ENCODE peak calls at places on chromosomes 2 and 18, in six cellular contexts. One of them, this sample, is unnamed.

GRCh38 chr2:229376866-229377265 is 105.8 kb upstream of the PID1 start:
- DNase-seq in GM23338: no peak
- DNase-seq in adrenal gland: no peak
- DNase-seq in PC-3: peak; percentile 65
- DNase-seq in nephron progenitor cell: no peak
- DNase-seq in AG09309: no peak
- DNase-seq in this sample: peak; percentile 72

GRCh38 chr2:162114291-162114690 is 37.8 kb downstream of the GCG start:
- DNase-seq in AG09309: no peak
- DNase-seq in PC-3: peak; percentile 19
- DNase-seq in nephron progenitor cell: no peak
- DNase-seq in adrenal gland: no peak
- DNase-seq in GM23338: no peak
- DNase-seq in this sample: no peak

GRCh38 chr2:19299032-19299431 is 59.4 kb downstream of the OSR1 start:
- DNase-seq in PC-3: no peak
- DNase-seq in adrenal gland: no peak
- DNase-seq in nephron progenitor cell: no peak
- DNase-seq in AG09309: no peak
- DNase-seq in GM23338: no peak
- DNase-seq in this sample: no peak

GRCh38 chr2:42813773-42814172 is 21.4 kb upstream of the HAAO start:
- DNase-seq in PC-3: no peak
- DNase-seq in adrenal gland: no peak
- DNase-seq in nephron progenitor cell: no peak
- DNase-seq in AG09309: no peak
- DNase-seq in GM23338: no peak
- DNase-seq in this sample: no peak

GRCh38 chr2:180006236-180006635 is 861 bp downstream of the CWC22 start:
- DNase-seq in nephron progenitor cell: no peak
- DNase-seq in adrenal gland: no peak
- DNase-seq in AG09309: no peak
- DNase-seq in PC-3: no peak
- DNase-seq in GM23338: no peak
- DNase-seq in this sample: no peak

GRCh38 chr18:46677609-46678470 is 20.8 kb upstream of the LOXHD1 start:
- DNase-seq in AG09309: no peak
- DNase-seq in GM23338: peak; percentile 16
- DNase-seq in PC-3: peak; percentile 1
- DNase-seq in adrenal gland: peak; percentile 37
- DNase-seq in nephron progenitor cell: no peak
- DNase-seq in this sample: no peak

GRCh38 chr2:189421644-189422043 is 19.6 kb upstream of the WDR75 start:
- DNase-seq in adrenal gland: no peak
- DNase-seq in PC-3: peak; percentile 53
- DNase-seq in nephron progenitor cell: no peak
- DNase-seq in AG09309: no peak
- DNase-seq in GM23338: no peak
- DNase-seq in this sample: no peak

GRCh38 chr2:207502199-207502598 is 27.6 kb upstream of the CREB1 start:
- DNase-seq in AG09309: no peak
- DNase-seq in GM23338: no peak
- DNase-seq in adrenal gland: no peak
- DNase-seq in nephron progenitor cell: no peak
- DNase-seq in PC-3: no peak
- DNase-seq in this sample: no peak

GRCh38 chr18:67318651-67319050 is 197.9 kb downstream of the DSEL start:
- DNase-seq in AG09309: peak; percentile 10
- DNase-seq in adrenal gland: no peak
- DNase-seq in nephron progenitor cell: no peak
- DNase-seq in GM23338: no peak
- DNase-seq in PC-3: peak; percentile 10
- DNase-seq in this sample: no peak

GRCh38 chr2:178412047-178412446 is 38.9 kb downstream of the PRKRA start:
- DNase-seq in GM23338: no peak
- DNase-seq in PC-3: peak; percentile 18
- DNase-seq in nephron progenitor cell: no peak
- DNase-seq in adrenal gland: no peak
- DNase-seq in AG09309: no peak
- DNase-seq in this sample: no peak

GRCh38 chr2:67626656-67627055 is 229.5 kb downstream of the ETAA1 start:
- DNase-seq in AG09309: no peak
- DNase-seq in adrenal gland: no peak
- DNase-seq in nephron progenitor cell: no peak
- DNase-seq in PC-3: no peak
- DNase-seq in GM23338: no peak
- DNase-seq in this sample: peak; percentile 32

GRCh38 chr18:69958422-69958821 is 10.7 kb upstream of the CD226 start:
- DNase-seq in PC-3: no peak
- DNase-seq in nephron progenitor cell: no peak
- DNase-seq in AG09309: no peak
- DNase-seq in GM23338: no peak
- DNase-seq in adrenal gland: no peak
- DNase-seq in this sample: no peak

GRCh38 chr2:37110306-37111212 is 26.2 kb downstream of the GPATCH11 start:
- DNase-seq in PC-3: no peak
- DNase-seq in nephron progenitor cell: no peak
- DNase-seq in GM23338: no peak
- DNase-seq in adrenal gland: no peak
- DNase-seq in AG09309: no peak
- DNase-seq in this sample: peak; percentile 94

GRCh38 chr2:218884519-218884918 is 3.9 kb downstream of the WNT10A start:
- DNase-seq in GM23338: no peak
- DNase-seq in AG09309: no peak
- DNase-seq in PC-3: no peak
- DNase-seq in adrenal gland: no peak
- DNase-seq in nephron progenitor cell: no peak
- DNase-seq in this sample: no peak

GRCh38 chr2:41954304-41955291 is 93.2 kb upstream of the PKDCC start:
- DNase-seq in GM23338: no peak
- DNase-seq in adrenal gland: no peak
- DNase-seq in PC-3: no peak
- DNase-seq in AG09309: no peak
- DNase-seq in nephron progenitor cell: no peak
- DNase-seq in this sample: no peak

GRCh38 chr18:13369756-13370510 is 151.4 kb downstream of the LDLRAD4 start:
- DNase-seq in nephron progenitor cell: no peak
- DNase-seq in adrenal gland: no peak
- DNase-seq in AG09309: no peak
- DNase-seq in GM23338: no peak
- DNase-seq in PC-3: no peak
- DNase-seq in this sample: no peak

GRCh38 chr2:139059617-139060016 is 279.4 kb upstream of the NXPH2 start:
- DNase-seq in AG09309: no peak
- DNase-seq in GM23338: no peak
- DNase-seq in adrenal gland: no peak
- DNase-seq in PC-3: peak; percentile 78
- DNase-seq in nephron progenitor cell: no peak
- DNase-seq in this sample: no peak

GRCh38 chr2:42339191-42339912 is 21.7 kb downstream of the COX7A2L start:
- DNase-seq in nephron progenitor cell: no peak
- DNase-seq in GM23338: peak; percentile 73
- DNase-seq in PC-3: no peak
- DNase-seq in AG09309: no peak
- DNase-seq in adrenal gland: peak; percentile 33
- DNase-seq in this sample: no peak

GRCh38 chr2:42252464-42252863 is 83.3 kb downstream of the EML4 start:
- DNase-seq in nephron progenitor cell: no peak
- DNase-seq in PC-3: no peak
- DNase-seq in GM23338: no peak
- DNase-seq in AG09309: no peak
- DNase-seq in adrenal gland: no peak
- DNase-seq in this sample: no peak

GRCh38 chr2:131151398-131151797 is 46.3 kb downstream of the PLEKHB2 start:
- DNase-seq in adrenal gland: no peak
- DNase-seq in AG09309: no peak
- DNase-seq in nephron progenitor cell: no peak
- DNase-seq in PC-3: no peak
- DNase-seq in GM23338: no peak
- DNase-seq in this sample: no peak

GRCh38 chr2:119759451-119760236 is at the start of gene PTPN4:
- DNase-seq in adrenal gland: peak; percentile 98
- DNase-seq in AG09309: peak; percentile 93
- DNase-seq in GM23338: peak; percentile 99
- DNase-seq in nephron progenitor cell: peak; percentile 95
- DNase-seq in PC-3: peak; percentile 99
- DNase-seq in this sample: peak; percentile 95
- TF ChIP-seq CTCF in adrenal gland: no peak
- TF ChIP-seq CTCF in AG09309: no peak
- TF ChIP-seq CTCF in GM23338: no peak
- TF ChIP-seq CTCF in nephron progenitor cell: no peak
- TF ChIP-seq CTCF in PC-3: no peak
- TF ChIP-seq CTCF in this sample: no peak

GRCh38 chr18:34352385-34353163 is 127.9 kb upstream of the NOL4 start:
- DNase-seq in GM23338: peak; percentile 45
- DNase-seq in nephron progenitor cell: no peak
- DNase-seq in PC-3: peak; percentile 45
- DNase-seq in AG09309: no peak
- DNase-seq in adrenal gland: no peak
- DNase-seq in this sample: no peak
- TF ChIP-seq CTCF in GM23338: peak; percentile 61
- TF ChIP-seq CTCF in nephron progenitor cell: no peak
- TF ChIP-seq CTCF in PC-3: peak; percentile 56
- TF ChIP-seq CTCF in AG09309: no peak
- TF ChIP-seq CTCF in adrenal gland: no peak
- TF ChIP-seq CTCF in this sample: peak; percentile 11

GRCh38 chr2:121532347-121532766 is 1.7 kb downstream of the RNU4ATAC start:
- DNase-seq in GM23338: no peak
- DNase-seq in PC-3: no peak
- DNase-seq in adrenal gland: no peak
- DNase-seq in AG09309: no peak
- DNase-seq in nephron progenitor cell: no peak
- DNase-seq in this sample: no peak

GRCh38 chr2:121530210-121530562 is 494 bp upstream of the RNU4ATAC start:
- DNase-seq in PC-3: peak; percentile 67
- DNase-seq in GM23338: peak; percentile 81
- DNase-seq in AG09309: no peak
- DNase-seq in nephron progenitor cell: peak; percentile 76
- DNase-seq in adrenal gland: peak; percentile 79
- DNase-seq in this sample: peak; percentile 66

GRCh38 chr2:121529439-121530209 is 1.1 kb upstream of the RNU4ATAC start:
- DNase-seq in AG09309: no peak
- DNase-seq in PC-3: peak; percentile 42
- DNase-seq in nephron progenitor cell: peak; percentile 81
- DNase-seq in adrenal gland: peak; percentile 73
- DNase-seq in GM23338: peak; percentile 88
- DNase-seq in this sample: peak; percentile 42

GRCh38 chr2:121532894-121533293 is 2.2 kb downstream of the RNU4ATAC start:
- DNase-seq in nephron progenitor cell: no peak
- DNase-seq in AG09309: no peak
- DNase-seq in adrenal gland: no peak
- DNase-seq in GM23338: no peak
- DNase-seq in PC-3: peak; percentile 47
- DNase-seq in this sample: peak; percentile 63

GRCh38 chr2:121530563-121531334 is at the start of gene RNU4ATAC:
- DNase-seq in GM23338: peak; percentile 93
- DNase-seq in adrenal gland: peak; percentile 89
- DNase-seq in PC-3: peak; percentile 99
- DNase-seq in nephron progenitor cell: peak; percentile 83
- DNase-seq in AG09309: peak; percentile 99
- DNase-seq in this sample: peak; percentile 99
- TF ChIP-seq CTCF in GM23338: peak; percentile 79
- TF ChIP-seq CTCF in adrenal gland: peak; percentile 89
- TF ChIP-seq CTCF in PC-3: peak; percentile 58
- TF ChIP-seq CTCF in nephron progenitor cell: peak; percentile 61
- TF ChIP-seq CTCF in AG09309: peak; percentile 50
- TF ChIP-seq CTCF in this sample: peak; percentile 80

GRCh38 chr18:73531601-73532000 is 616.0 kb downstream of the FBXO15 start:
- DNase-seq in GM23338: no peak
- DNase-seq in AG09309: no peak
- DNase-seq in adrenal gland: no peak
- DNase-seq in PC-3: no peak
- DNase-seq in nephron progenitor cell: no peak
- DNase-seq in this sample: no peak

GRCh38 chr18:73528066-73528465 is 619.6 kb downstream of the FBXO15 start:
- DNase-seq in AG09309: no peak
- DNase-seq in adrenal gland: no peak
- DNase-seq in nephron progenitor cell: no peak
- DNase-seq in PC-3: no peak
- DNase-seq in GM23338: no peak
- DNase-seq in this sample: no peak
- TF ChIP-seq CTCF in AG09309: no peak
- TF ChIP-seq CTCF in adrenal gland: no peak
- TF ChIP-seq CTCF in nephron progenitor cell: no peak
- TF ChIP-seq CTCF in PC-3: no peak
- TF ChIP-seq CTCF in GM23338: no peak
- TF ChIP-seq CTCF in this sample: no peak

GRCh38 chr2:191758420-191759199 is 80.7 kb downstream of the NABP1 start:
- DNase-seq in AG09309: no peak
- DNase-seq in nephron progenitor cell: peak; percentile 27
- DNase-seq in adrenal gland: peak; percentile 28
- DNase-seq in GM23338: peak; percentile 82
- DNase-seq in PC-3: peak; percentile 89
- DNase-seq in this sample: peak; percentile 82
- TF ChIP-seq CTCF in AG09309: peak; percentile 42
- TF ChIP-seq CTCF in nephron progenitor cell: peak; percentile 47
- TF ChIP-seq CTCF in adrenal gland: peak; percentile 29
- TF ChIP-seq CTCF in GM23338: peak; percentile 77
- TF ChIP-seq CTCF in PC-3: peak; percentile 89
- TF ChIP-seq CTCF in this sample: peak; percentile 92

GRCh38 chr2:21354113-21354679 is 230.4 kb downstream of the TDRD15 start:
- DNase-seq in adrenal gland: no peak
- DNase-seq in AG09309: no peak
- DNase-seq in nephron progenitor cell: no peak
- DNase-seq in GM23338: no peak
- DNase-seq in PC-3: no peak
- DNase-seq in this sample: no peak
- TF ChIP-seq CTCF in adrenal gland: no peak
- TF ChIP-seq CTCF in AG09309: no peak
- TF ChIP-seq CTCF in nephron progenitor cell: no peak
- TF ChIP-seq CTCF in GM23338: no peak
- TF ChIP-seq CTCF in PC-3: no peak
- TF ChIP-seq CTCF in this sample: no peak

DNA sequence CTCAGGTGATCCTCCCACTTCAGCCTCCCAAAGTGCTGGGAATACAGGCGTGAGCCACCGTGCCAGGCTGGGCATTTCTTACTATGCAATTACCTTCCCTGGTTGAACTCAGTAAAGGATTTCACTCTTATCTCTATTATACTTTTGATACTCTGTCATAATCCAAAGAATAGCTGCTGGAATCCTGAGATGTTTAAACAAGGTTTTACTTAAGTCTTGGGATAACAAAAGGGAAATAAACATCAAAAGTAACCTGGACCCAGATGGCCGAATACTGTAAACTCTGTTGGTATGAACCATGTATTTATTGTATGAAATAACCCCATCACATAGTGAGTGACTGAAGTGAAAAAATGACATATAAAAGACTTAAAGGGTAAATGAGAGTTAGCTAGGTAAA is 11.9 kb upstream of the DLX2 start:
- DNase-seq in AG09309: no peak
- DNase-seq in adrenal gland: no peak
- DNase-seq in nephron progenitor cell: no peak
- DNase-seq in GM23338: no peak
- DNase-seq in PC-3: no peak
- DNase-seq in this sample: no peak
- TF ChIP-seq CTCF in AG09309: no peak
- TF ChIP-seq CTCF in adrenal gland: no peak
- TF ChIP-seq CTCF in nephron progenitor cell: no peak
- TF ChIP-seq CTCF in GM23338: no peak
- TF ChIP-seq CTCF in PC-3: no peak
- TF ChIP-seq CTCF in this sample: no peak